ENCODE peak calls at places on chromosomes 11 and 22, in eight cellular contexts. One of them, this sample, is unnamed.

GRCh38 chr11:75072582-75072981 is 24.1 kb downstream of the OR2AT4 start:
- DNase-seq in HCT116: no peak
- DNase-seq in A172: no peak
- DNase-seq in activated CD4-positive, alpha-beta T cell treated with anti-CD3 and anti-CD28 coated beads, Interleukin-2, amount 50 U/mL, for 48 hours: no peak
- DNase-seq in NCI-H748 treated with DMSO at 0.1 percent for 48 hours: no peak
- DNase-seq in hepatic stellate cell: no peak
- DNase-seq in thyroid gland: no peak
- DNase-seq in fibroblast of pulmonary artery: no peak
- DNase-seq in this sample: no peak

GRCh38 chr22:30892731-30893221 is 75.8 kb downstream of the MORC2 start:
- DNase-seq in HCT116: no peak
- DNase-seq in A172: no peak
- DNase-seq in activated CD4-positive, alpha-beta T cell treated with anti-CD3 and anti-CD28 coated beads, Interleukin-2, amount 50 U/mL, for 48 hours: no peak
- DNase-seq in NCI-H748 treated with DMSO at 0.1 percent for 48 hours: no peak
- DNase-seq in hepatic stellate cell: no peak
- DNase-seq in thyroid gland: no peak
- DNase-seq in fibroblast of pulmonary artery: no peak
- DNase-seq in this sample: no peak

GRCh38 chr11:71286701-71287643 is 34.6 kb upstream of the SHANK2 start:
- DNase-seq in HCT116: no peak
- DNase-seq in A172: peak; percentile 93
- DNase-seq in activated CD4-positive, alpha-beta T cell treated with anti-CD3 and anti-CD28 coated beads, Interleukin-2, amount 50 U/mL, for 48 hours: no peak
- DNase-seq in NCI-H748 treated with DMSO at 0.1 percent for 48 hours: no peak
- DNase-seq in hepatic stellate cell: peak; percentile 76
- DNase-seq in thyroid gland: peak; percentile 88
- DNase-seq in fibroblast of pulmonary artery: peak; percentile 62
- DNase-seq in this sample: peak; percentile 26

GRCh38 chr11:31903225-31904074 is 92.3 kb upstream of the PAX6 start:
- DNase-seq in HCT116: no peak
- DNase-seq in A172: no peak
- DNase-seq in activated CD4-positive, alpha-beta T cell treated with anti-CD3 and anti-CD28 coated beads, Interleukin-2, amount 50 U/mL, for 48 hours: no peak
- DNase-seq in NCI-H748 treated with DMSO at 0.1 percent for 48 hours: no peak
- DNase-seq in hepatic stellate cell: no peak
- DNase-seq in thyroid gland: no peak
- DNase-seq in fibroblast of pulmonary artery: no peak
- DNase-seq in this sample: no peak

GRCh38 chr22:26550498-26551033 is 38.3 kb upstream of the TFIP11 start:
- DNase-seq in HCT116: no peak
- DNase-seq in A172: peak; percentile 92
- DNase-seq in activated CD4-positive, alpha-beta T cell treated with anti-CD3 and anti-CD28 coated beads, Interleukin-2, amount 50 U/mL, for 48 hours: no peak
- DNase-seq in NCI-H748 treated with DMSO at 0.1 percent for 48 hours: no peak
- DNase-seq in hepatic stellate cell: peak; percentile 99
- DNase-seq in thyroid gland: peak; percentile 95
- DNase-seq in fibroblast of pulmonary artery: peak; percentile 75
- DNase-seq in this sample: peak; percentile 63

GRCh38 chr22:21755855-21756284 is 20.3 kb upstream of the YPEL1 start:
- DNase-seq in HCT116: no peak
- DNase-seq in A172: peak; percentile 62
- DNase-seq in activated CD4-positive, alpha-beta T cell treated with anti-CD3 and anti-CD28 coated beads, Interleukin-2, amount 50 U/mL, for 48 hours: peak; percentile 24
- DNase-seq in NCI-H748 treated with DMSO at 0.1 percent for 48 hours: no peak
- DNase-seq in hepatic stellate cell: peak; percentile 79
- DNase-seq in thyroid gland: no peak
- DNase-seq in fibroblast of pulmonary artery: peak; percentile 64
- DNase-seq in this sample: peak; percentile 65

GRCh38 chr22:49621601-49622210 is 206.0 kb downstream of the BRD1 start:
- DNase-seq in HCT116: no peak
- DNase-seq in A172: no peak
- DNase-seq in activated CD4-positive, alpha-beta T cell treated with anti-CD3 and anti-CD28 coated beads, Interleukin-2, amount 50 U/mL, for 48 hours: no peak
- DNase-seq in NCI-H748 treated with DMSO at 0.1 percent for 48 hours: no peak
- DNase-seq in hepatic stellate cell: no peak
- DNase-seq in thyroid gland: no peak
- DNase-seq in fibroblast of pulmonary artery: no peak
- DNase-seq in this sample: no peak

GRCh38 chr22:26553056-26553752 is 36.7 kb downstream of the TPST2 start:
- DNase-seq in HCT116: no peak
- DNase-seq in A172: peak; percentile 60
- DNase-seq in activated CD4-positive, alpha-beta T cell treated with anti-CD3 and anti-CD28 coated beads, Interleukin-2, amount 50 U/mL, for 48 hours: no peak
- DNase-seq in NCI-H748 treated with DMSO at 0.1 percent for 48 hours: no peak
- DNase-seq in hepatic stellate cell: peak; percentile 89
- DNase-seq in thyroid gland: no peak
- DNase-seq in fibroblast of pulmonary artery: peak; percentile 83
- DNase-seq in this sample: peak; percentile 75

GRCh38 chr22:21761086-21761485 is 25.5 kb upstream of the YPEL1 start:
- DNase-seq in HCT116: no peak
- DNase-seq in A172: no peak
- DNase-seq in activated CD4-positive, alpha-beta T cell treated with anti-CD3 and anti-CD28 coated beads, Interleukin-2, amount 50 U/mL, for 48 hours: peak; percentile 61
- DNase-seq in NCI-H748 treated with DMSO at 0.1 percent for 48 hours: no peak
- DNase-seq in hepatic stellate cell: no peak
- DNase-seq in thyroid gland: no peak
- DNase-seq in fibroblast of pulmonary artery: no peak
- DNase-seq in this sample: peak; percentile 31

GRCh38 chr11:86440305-86440716 is 65.6 kb downstream of the CCDC81 start:
- DNase-seq in HCT116: no peak
- DNase-seq in A172: no peak
- DNase-seq in activated CD4-positive, alpha-beta T cell treated with anti-CD3 and anti-CD28 coated beads, Interleukin-2, amount 50 U/mL, for 48 hours: no peak
- DNase-seq in NCI-H748 treated with DMSO at 0.1 percent for 48 hours: no peak
- DNase-seq in hepatic stellate cell: peak; percentile 38
- DNase-seq in thyroid gland: peak; percentile 61
- DNase-seq in fibroblast of pulmonary artery: peak; percentile 83
- DNase-seq in this sample: no peak

GRCh38 chr11:73982595-73982989 is at the start of gene UCP2:
- DNase-seq in HCT116: no peak
- DNase-seq in A172: no peak
- DNase-seq in activated CD4-positive, alpha-beta T cell treated with anti-CD3 and anti-CD28 coated beads, Interleukin-2, amount 50 U/mL, for 48 hours: peak; percentile 90
- DNase-seq in NCI-H748 treated with DMSO at 0.1 percent for 48 hours: peak; percentile 91
- DNase-seq in hepatic stellate cell: peak; percentile 90
- DNase-seq in thyroid gland: peak; percentile 90
- DNase-seq in fibroblast of pulmonary artery: peak; percentile 65
- DNase-seq in this sample: no peak

GRCh38 chr11:68099474-68100405 is 21.4 kb downstream of the CHKA start:
- DNase-seq in HCT116: no peak
- DNase-seq in A172: no peak
- DNase-seq in activated CD4-positive, alpha-beta T cell treated with anti-CD3 and anti-CD28 coated beads, Interleukin-2, amount 50 U/mL, for 48 hours: peak; percentile 24
- DNase-seq in NCI-H748 treated with DMSO at 0.1 percent for 48 hours: peak; percentile 60
- DNase-seq in hepatic stellate cell: no peak
- DNase-seq in thyroid gland: peak; percentile 83
- DNase-seq in fibroblast of pulmonary artery: peak; percentile 31
- DNase-seq in this sample: no peak

GRCh38 chr11:1388763-1389102 is 1.0 kb upstream of the BRSK2 start:
- DNase-seq in HCT116: no peak
- DNase-seq in A172: no peak
- DNase-seq in activated CD4-positive, alpha-beta T cell treated with anti-CD3 and anti-CD28 coated beads, Interleukin-2, amount 50 U/mL, for 48 hours: no peak
- DNase-seq in NCI-H748 treated with DMSO at 0.1 percent for 48 hours: no peak
- DNase-seq in hepatic stellate cell: no peak
- DNase-seq in thyroid gland: no peak
- DNase-seq in fibroblast of pulmonary artery: no peak
- DNase-seq in this sample: no peak

GRCh38 chr11:120239713-120240640 is at the start of gene POU2F3:
- DNase-seq in HCT116: no peak
- DNase-seq in A172: no peak
- DNase-seq in activated CD4-positive, alpha-beta T cell treated with anti-CD3 and anti-CD28 coated beads, Interleukin-2, amount 50 U/mL, for 48 hours: no peak
- DNase-seq in NCI-H748 treated with DMSO at 0.1 percent for 48 hours: no peak
- DNase-seq in hepatic stellate cell: no peak
- DNase-seq in thyroid gland: peak; percentile 72
- DNase-seq in fibroblast of pulmonary artery: no peak
- DNase-seq in this sample: no peak

GRCh38 chr22:43449205-43449830 is 37.5 kb downstream of the MPPED1 start:
- DNase-seq in HCT116: no peak
- DNase-seq in A172: no peak
- DNase-seq in activated CD4-positive, alpha-beta T cell treated with anti-CD3 and anti-CD28 coated beads, Interleukin-2, amount 50 U/mL, for 48 hours: no peak
- DNase-seq in NCI-H748 treated with DMSO at 0.1 percent for 48 hours: no peak
- DNase-seq in hepatic stellate cell: no peak
- DNase-seq in thyroid gland: no peak
- DNase-seq in fibroblast of pulmonary artery: no peak
- DNase-seq in this sample: no peak

GRCh38 chr11:45964911-45965389 is 42.5 kb downstream of the LARGE2 start:
- DNase-seq in HCT116: peak; percentile 49
- DNase-seq in A172: peak; percentile 74
- DNase-seq in activated CD4-positive, alpha-beta T cell treated with anti-CD3 and anti-CD28 coated beads, Interleukin-2, amount 50 U/mL, for 48 hours: peak; percentile 57
- DNase-seq in NCI-H748 treated with DMSO at 0.1 percent for 48 hours: peak; percentile 71
- DNase-seq in hepatic stellate cell: peak; percentile 72
- DNase-seq in thyroid gland: peak; percentile 64
- DNase-seq in fibroblast of pulmonary artery: peak; percentile 88
- DNase-seq in this sample: peak; percentile 40

GRCh38 chr22:46363611-46364321 is 28.3 kb downstream of the TRMU start:
- DNase-seq in HCT116: no peak
- DNase-seq in A172: no peak
- DNase-seq in activated CD4-positive, alpha-beta T cell treated with anti-CD3 and anti-CD28 coated beads, Interleukin-2, amount 50 U/mL, for 48 hours: no peak
- DNase-seq in NCI-H748 treated with DMSO at 0.1 percent for 48 hours: no peak
- DNase-seq in hepatic stellate cell: no peak
- DNase-seq in thyroid gland: no peak
- DNase-seq in fibroblast of pulmonary artery: no peak
- DNase-seq in this sample: no peak

GRCh38 chr11:134958336-134958640 is 546.2 kb upstream of the B3GAT1 start:
- DNase-seq in HCT116: no peak
- DNase-seq in A172: no peak
- DNase-seq in activated CD4-positive, alpha-beta T cell treated with anti-CD3 and anti-CD28 coated beads, Interleukin-2, amount 50 U/mL, for 48 hours: no peak
- DNase-seq in NCI-H748 treated with DMSO at 0.1 percent for 48 hours: no peak
- DNase-seq in hepatic stellate cell: no peak
- DNase-seq in thyroid gland: no peak
- DNase-seq in fibroblast of pulmonary artery: no peak
- DNase-seq in this sample: no peak

GRCh38 chr11:8719260-8720190 is 36.9 kb downstream of the RPL27A start:
- DNase-seq in HCT116: peak; percentile 76
- DNase-seq in A172: peak; percentile 99
- DNase-seq in activated CD4-positive, alpha-beta T cell treated with anti-CD3 and anti-CD28 coated beads, Interleukin-2, amount 50 U/mL, for 48 hours: no peak
- DNase-seq in NCI-H748 treated with DMSO at 0.1 percent for 48 hours: no peak
- DNase-seq in hepatic stellate cell: peak; percentile 92
- DNase-seq in thyroid gland: no peak
- DNase-seq in fibroblast of pulmonary artery: peak; percentile 86
- DNase-seq in this sample: peak; percentile 81

GRCh38 chr11:1640076-1640946 is 10.7 kb downstream of the KRTAP5-5 start:
- DNase-seq in HCT116: no peak
- DNase-seq in A172: peak; percentile 34
- DNase-seq in activated CD4-positive, alpha-beta T cell treated with anti-CD3 and anti-CD28 coated beads, Interleukin-2, amount 50 U/mL, for 48 hours: peak; percentile 28
- DNase-seq in NCI-H748 treated with DMSO at 0.1 percent for 48 hours: peak; percentile 93
- DNase-seq in hepatic stellate cell: peak; percentile 67
- DNase-seq in thyroid gland: peak; percentile 31
- DNase-seq in fibroblast of pulmonary artery: peak; percentile 19
- DNase-seq in this sample: no peak

GRCh38 chr22:44876921-44877320 is 124.5 kb downstream of the ARHGAP8 start:
- DNase-seq in HCT116: no peak
- DNase-seq in A172: no peak
- DNase-seq in activated CD4-positive, alpha-beta T cell treated with anti-CD3 and anti-CD28 coated beads, Interleukin-2, amount 50 U/mL, for 48 hours: no peak
- DNase-seq in NCI-H748 treated with DMSO at 0.1 percent for 48 hours: no peak
- DNase-seq in hepatic stellate cell: no peak
- DNase-seq in thyroid gland: no peak
- DNase-seq in fibroblast of pulmonary artery: no peak
- DNase-seq in this sample: no peak

GRCh38 chr11:86671386-86672006 is 920 bp downstream of the ME3 start:
- DNase-seq in HCT116: no peak
- DNase-seq in A172: peak; percentile 27
- DNase-seq in activated CD4-positive, alpha-beta T cell treated with anti-CD3 and anti-CD28 coated beads, Interleukin-2, amount 50 U/mL, for 48 hours: peak; percentile 34
- DNase-seq in NCI-H748 treated with DMSO at 0.1 percent for 48 hours: no peak
- DNase-seq in hepatic stellate cell: peak; percentile 32
- DNase-seq in thyroid gland: peak; percentile 73
- DNase-seq in fibroblast of pulmonary artery: peak; percentile 26
- DNase-seq in this sample: no peak

GRCh38 chr11:107562647-107563208 is 2.8 kb downstream of the ALKBH8 start:
- DNase-seq in HCT116: peak; percentile 93
- DNase-seq in A172: peak; percentile 76
- DNase-seq in activated CD4-positive, alpha-beta T cell treated with anti-CD3 and anti-CD28 coated beads, Interleukin-2, amount 50 U/mL, for 48 hours: no peak
- DNase-seq in NCI-H748 treated with DMSO at 0.1 percent for 48 hours: no peak
- DNase-seq in hepatic stellate cell: no peak
- DNase-seq in thyroid gland: no peak
- DNase-seq in fibroblast of pulmonary artery: peak; percentile 52
- DNase-seq in this sample: peak; percentile 83

GRCh38 chr11:105790021-105790420 is 180.1 kb downstream of the GRIA4 start:
- DNase-seq in HCT116: no peak
- DNase-seq in A172: no peak
- DNase-seq in activated CD4-positive, alpha-beta T cell treated with anti-CD3 and anti-CD28 coated beads, Interleukin-2, amount 50 U/mL, for 48 hours: no peak
- DNase-seq in NCI-H748 treated with DMSO at 0.1 percent for 48 hours: no peak
- DNase-seq in hepatic stellate cell: no peak
- DNase-seq in thyroid gland: no peak
- DNase-seq in fibroblast of pulmonary artery: no peak
- DNase-seq in this sample: no peak

GRCh38 chr22:24379536-24379935 is 47.9 kb upstream of the ADORA2A start:
- DNase-seq in HCT116: no peak
- DNase-seq in A172: no peak
- DNase-seq in activated CD4-positive, alpha-beta T cell treated with anti-CD3 and anti-CD28 coated beads, Interleukin-2, amount 50 U/mL, for 48 hours: no peak
- DNase-seq in NCI-H748 treated with DMSO at 0.1 percent for 48 hours: no peak
- DNase-seq in hepatic stellate cell: no peak
- DNase-seq in thyroid gland: no peak
- DNase-seq in fibroblast of pulmonary artery: no peak
- DNase-seq in this sample: no peak

GRCh38 chr11:11057472-11057854 is 199.6 kb upstream of the ZBED5 start:
- DNase-seq in HCT116: no peak
- DNase-seq in A172: no peak
- DNase-seq in activated CD4-positive, alpha-beta T cell treated with anti-CD3 and anti-CD28 coated beads, Interleukin-2, amount 50 U/mL, for 48 hours: no peak
- DNase-seq in NCI-H748 treated with DMSO at 0.1 percent for 48 hours: no peak
- DNase-seq in hepatic stellate cell: no peak
- DNase-seq in thyroid gland: no peak
- DNase-seq in fibroblast of pulmonary artery: peak; percentile 5
- DNase-seq in this sample: no peak

GRCh38 chr11:118084247-118084646 is 2.5 kb downstream of the SMIM35 start:
- DNase-seq in HCT116: no peak
- DNase-seq in A172: no peak
- DNase-seq in activated CD4-positive, alpha-beta T cell treated with anti-CD3 and anti-CD28 coated beads, Interleukin-2, amount 50 U/mL, for 48 hours: no peak
- DNase-seq in NCI-H748 treated with DMSO at 0.1 percent for 48 hours: no peak
- DNase-seq in hepatic stellate cell: no peak
- DNase-seq in thyroid gland: peak; percentile 36
- DNase-seq in fibroblast of pulmonary artery: peak; percentile 21
- DNase-seq in this sample: no peak

GRCh38 chr22:33480118-33480517 is 421.9 kb upstream of the SYN3 start:
- DNase-seq in HCT116: no peak
- DNase-seq in A172: no peak
- DNase-seq in activated CD4-positive, alpha-beta T cell treated with anti-CD3 and anti-CD28 coated beads, Interleukin-2, amount 50 U/mL, for 48 hours: no peak
- DNase-seq in NCI-H748 treated with DMSO at 0.1 percent for 48 hours: no peak
- DNase-seq in hepatic stellate cell: no peak
- DNase-seq in thyroid gland: no peak
- DNase-seq in fibroblast of pulmonary artery: no peak
- DNase-seq in this sample: no peak

GRCh38 chr11:61065955-61066638 is 36.2 kb upstream of the CD5 start:
- DNase-seq in HCT116: no peak
- DNase-seq in A172: no peak
- DNase-seq in activated CD4-positive, alpha-beta T cell treated with anti-CD3 and anti-CD28 coated beads, Interleukin-2, amount 50 U/mL, for 48 hours: peak; percentile 81
- DNase-seq in NCI-H748 treated with DMSO at 0.1 percent for 48 hours: no peak
- DNase-seq in hepatic stellate cell: no peak
- DNase-seq in thyroid gland: no peak
- DNase-seq in fibroblast of pulmonary artery: no peak
- DNase-seq in this sample: no peak

GRCh38 chr22:37803195-37803635 is 4.5 kb upstream of the GCAT start:
- DNase-seq in HCT116: no peak
- DNase-seq in A172: no peak
- DNase-seq in activated CD4-positive, alpha-beta T cell treated with anti-CD3 and anti-CD28 coated beads, Interleukin-2, amount 50 U/mL, for 48 hours: no peak
- DNase-seq in NCI-H748 treated with DMSO at 0.1 percent for 48 hours: no peak
- DNase-seq in hepatic stellate cell: no peak
- DNase-seq in thyroid gland: no peak
- DNase-seq in fibroblast of pulmonary artery: no peak
- DNase-seq in this sample: no peak

GRCh38 chr11:127939000-127939399 is 648.4 kb downstream of the ETS1 start:
- DNase-seq in HCT116: no peak
- DNase-seq in A172: peak; percentile 14
- DNase-seq in activated CD4-positive, alpha-beta T cell treated with anti-CD3 and anti-CD28 coated beads, Interleukin-2, amount 50 U/mL, for 48 hours: no peak
- DNase-seq in NCI-H748 treated with DMSO at 0.1 percent for 48 hours: no peak
- DNase-seq in hepatic stellate cell: no peak
- DNase-seq in thyroid gland: no peak
- DNase-seq in fibroblast of pulmonary artery: no peak
- DNase-seq in this sample: no peak

GRCh38 chr11:100686476-100686875 is 612 bp upstream of the ARHGAP42 start:
- DNase-seq in HCT116: no peak
- DNase-seq in A172: no peak
- DNase-seq in activated CD4-positive, alpha-beta T cell treated with anti-CD3 and anti-CD28 coated beads, Interleukin-2, amount 50 U/mL, for 48 hours: no peak
- DNase-seq in NCI-H748 treated with DMSO at 0.1 percent for 48 hours: no peak
- DNase-seq in hepatic stellate cell: no peak
- DNase-seq in thyroid gland: no peak
- DNase-seq in fibroblast of pulmonary artery: no peak
- DNase-seq in this sample: no peak

GRCh38 chr11:14609902-14610301 is 33.7 kb upstream of the PDE3B start:
- DNase-seq in HCT116: no peak
- DNase-seq in A172: no peak
- DNase-seq in activated CD4-positive, alpha-beta T cell treated with anti-CD3 and anti-CD28 coated beads, Interleukin-2, amount 50 U/mL, for 48 hours: no peak
- DNase-seq in NCI-H748 treated with DMSO at 0.1 percent for 48 hours: no peak
- DNase-seq in hepatic stellate cell: no peak
- DNase-seq in thyroid gland: no peak
- DNase-seq in fibroblast of pulmonary artery: no peak
- DNase-seq in this sample: no peak